ENCODE peak calls at places on chromosomes 6 and 20, in six cellular contexts. A, H, R, V, U and E are unnamed samples.

GRCh38 chr6:145904391-145904790 is 59.8 kb downstream of the SHPRH start:
- DNase-seq in A (no peak), H (no peak), R (no peak), V (no peak), U (peak; percentile 21), E (peak; percentile 81)

GRCh38 chr6:3019065-3019464 is 19.4 kb downstream of the NQO2 start:
- DNase-seq in A (no peak), H (no peak), R (no peak), V (no peak), U (no peak), E (no peak)

GRCh38 chr20:14062786-14063185 is 67.5 kb downstream of the MACROD2 start:
- DNase-seq in A (no peak), H (no peak), R (no peak), V (peak; percentile 63), U (no peak), E (no peak)

GRCh38 chr6:37998366-37998765 is 178.8 kb downstream of the ZFAND3 start:
- DNase-seq in A (no peak), H (no peak), R (no peak), V (no peak), U (no peak), E (no peak)

GRCh38 chr20:13009682-13010406 is 1.1 kb downstream of the SPTLC3 start:
- DNase-seq in A (peak; percentile 60), H (peak; percentile 55), R (peak; percentile 81), V (peak; percentile 94), U (peak; percentile 82), E (peak; percentile 94)

GRCh38 chr6:25050356-25050755 is 114.6 kb upstream of the RIPOR2 start:
- DNase-seq in A (no peak), H (peak; percentile 48), R (peak; percentile 68), V (peak; percentile 85), U (peak; percentile 86), E (peak; percentile 96)

GRCh38 chr20:431012-431904 is 23.2 kb downstream of the RBCK1 start:
- DNase-seq in A (peak; percentile 49), H (peak; percentile 50), R (peak; percentile 23), V (peak; percentile 88), U (peak; percentile 3), E (peak; percentile 47)

GRCh38 chr20:1187605-1188171 is 2.9 kb upstream of the TMEM74B start:
- DNase-seq in A (peak; percentile 6), H (no peak), R (no peak), V (no peak), U (no peak), E (no peak)

GRCh38 chr6:124958759-124959354 is 3.4 kb upstream of the RNF217 start:
- DNase-seq in A (no peak), H (no peak), R (no peak), V (peak; percentile 62), U (no peak), E (no peak)

GRCh38 chr20:20452254-20452676 is 84.4 kb downstream of the INSM1 start:
- DNase-seq in A (peak; percentile 68), H (no peak), R (peak; percentile 11), V (peak; percentile 87), U (no peak), E (no peak)

GRCh38 chr20:25389381-25389857 is 1.2 kb downstream of the ABHD12 start:
- DNase-seq in A (no peak), H (no peak), R (no peak), V (peak; percentile 66), U (no peak), E (peak; percentile 42)

GRCh38 chr20:62002882-62003480 is 62.7 kb downstream of the TAF4 start:
- DNase-seq in A (no peak), H (no peak), R (no peak), V (no peak), U (no peak), E (no peak)

GRCh38 chr6:150928882-150929281 is 63.4 kb downstream of the MTHFD1L start:
- DNase-seq in A (no peak), H (no peak), R (no peak), V (no peak), U (no peak), E (peak; percentile 3)

GRCh38 chr6:148972481-148972880 is 225.7 kb downstream of the UST start:
- DNase-seq in A (no peak), H (no peak), R (no peak), V (peak; percentile 43), U (no peak), E (no peak)

GRCh38 chr20:44861547-44862006 is 23.9 kb upstream of the YWHAB start:
- DNase-seq in A (no peak), H (no peak), R (no peak), V (peak; percentile 77), U (no peak), E (no peak)

GRCh38 chr6:10390495-10391298 is 24.2 kb downstream of the TFAP2A start:
- DNase-seq in A (no peak), H (no peak), R (no peak), V (no peak), U (no peak), E (no peak)

GRCh38 chr20:38726849-38727601 is 2.7 kb downstream of the SLC32A1 start:
- DNase-seq in A (no peak), H (no peak), R (no peak), V (peak; percentile 25), U (no peak), E (no peak)